ENCODE peak calls at places on chromosomes 7 and 10, in seven cellular contexts. J is left lung, T is cardiac fibroblast, A is fibroblast of the aortic adventitia, G is psoas muscle, K is cardiac muscle cell, B is AG04450. S is an unnamed sample.

GRCh38 chr7:112414855-112415490 is 35.3 kb upstream of the IFRD1 start:
- DNase-seq in K (peak), G (no peak), T (peak), B (no peak), J (no peak), A (peak), S (no peak)

GRCh38 chr7:140391634-140392033 is 6.7 kb downstream of the SLC37A3 start:
- DNase-seq in G (no peak), J (no peak), T (no peak), K (no peak), A (no peak), B (no peak), S (no peak)

GRCh38 chr7:149883452-149883861 is 9.7 kb downstream of the ATP6V0E2 start:
- DNase-seq in J (no peak), K (peak), G (peak), B (no peak), A (peak), T (peak), S (no peak)

GRCh38 chr7:16660702-16661464 is 14.9 kb downstream of the BZW2 start:
- DNase-seq in T (peak), J (no peak), K (peak), G (no peak), B (peak), A (peak), S (no peak)

GRCh38 chr10:93548376-93549071 is 17.9 kb upstream of the FFAR4 start:
- DNase-seq in G (no peak), J (no peak), A (peak), B (no peak), T (peak), K (no peak), S (peak)

GRCh38 chr7:85954961-85955360 is 688.7 kb upstream of the GRM3 start:
- DNase-seq in G (no peak), T (no peak), K (no peak), A (no peak), B (no peak), J (no peak), S (no peak)

GRCh38 chr7:46557295-46557711 is 636.2 kb upstream of the IGFBP3 start:
- DNase-seq in J (no peak), B (no peak), T (no peak), A (no peak), G (no peak), K (peak), S (no peak)

GRCh38 chr7:142438923-142439515 is 181.2 kb upstream of the PRSS58 start:
- DNase-seq in B (no peak), A (no peak), G (no peak), K (peak), T (no peak), J (no peak), S (no peak)

GRCh38 chr10:20890009-20890408 is 7.1 kb downstream of the NEBL start:
- DNase-seq in K (peak), B (no peak), J (no peak), G (no peak), A (no peak), T (peak), S (no peak)

GRCh38 chr10:65827344-65827743 is 1098.5 kb upstream of the LRRTM3 start:
- DNase-seq in B (no peak), G (no peak), A (no peak), K (no peak), T (no peak), J (no peak), S (no peak)

GRCh38 chr7:20312562-20312961 is 18.1 kb upstream of the ITGB8 start:
- DNase-seq in A (no peak), B (no peak), J (no peak), K (no peak), G (no peak), T (no peak), S (no peak)

GRCh38 chr7:121485457-121486243 is 89.5 kb upstream of the FAM3C start:
- DNase-seq in A (peak), J (no peak), K (peak), B (no peak), G (peak), T (peak), S (no peak)

GRCh38 chr10:80444646-80445319 is 9.3 kb upstream of the TSPAN14 start:
- DNase-seq in K (peak), J (peak), A (peak), G (peak), T (peak), B (no peak), S (no peak)

GRCh38 chr7:112331495-112331894 is 118.8 kb upstream of the IFRD1 start:
- DNase-seq in T (no peak), K (no peak), G (no peak), B (no peak), J (no peak), A (no peak), S (no peak)

GRCh38 chr7:77877800-77878199 is 79.2 kb downstream of the PHTF2 start:
- DNase-seq in J (no peak), T (peak), K (no peak), A (no peak), B (no peak), G (no peak), S (no peak)

GRCh38 chr10:98248018-98248417 is 20.0 kb downstream of the LOXL4 start:
- DNase-seq in K (no peak), J (no peak), T (no peak), A (no peak), B (no peak), G (no peak), S (no peak)

GRCh38 chr10:71831646-71832552 is 19.2 kb downstream of the PSAP start:
- DNase-seq in B (no peak), G (no peak), K (no peak), A (no peak), J (peak), T (peak), S (no peak)

GRCh38 chr7:78620931-78621330 is 822.4 kb downstream of the PHTF2 start:
- DNase-seq in J (no peak), K (peak), A (peak), G (no peak), B (no peak), T (peak), S (no peak)

GRCh38 chr7:31744294-31744874 is 57.4 kb downstream of the PPP1R17 start:
- DNase-seq in T (peak), B (peak), J (no peak), A (peak), K (peak), G (peak), S (peak)

GRCh38 chr7:123569352-123569999 is 11.9 kb upstream of the NDUFA5 start:
- DNase-seq in T (no peak), J (no peak), B (no peak), K (no peak), G (no peak), A (no peak), S (no peak)

GRCh38 chr10:974038-974784 is 14.0 kb upstream of the GTPBP4 start:
- DNase-seq in G (no peak), T (peak), K (peak), A (peak), B (no peak), J (no peak), S (no peak)

GRCh38 chr7:111755388-111755787 is 193.1 kb upstream of the IMMP2L start:
- DNase-seq in B (no peak), K (no peak), J (no peak), G (no peak), A (no peak), T (no peak), S (no peak)

GRCh38 chr10:122407375-122408125 is 33.0 kb downstream of the PLEKHA1 start:
- DNase-seq in T (peak), B (no peak), G (no peak), A (no peak), K (peak), J (no peak), S (no peak)

GRCh38 chr7:140010194-140010895 is 52.4 kb downstream of the PARP12 start:
- DNase-seq in K (no peak), B (no peak), T (no peak), G (no peak), A (no peak), J (no peak), S (no peak)

GRCh38 chr7:1532456-1533254 is 2.2 kb downstream of the MAFK start:
- DNase-seq in A (peak), K (peak), T (peak), G (peak), J (peak), B (peak), S (peak)

GRCh38 chr10:12633776-12634390 is 284.5 kb downstream of the CAMK1D start:
- DNase-seq in G (no peak), J (no peak), K (no peak), T (no peak), B (no peak), A (no peak), S (no peak)

GRCh38 chr7:148972360-148972759 is 55.9 kb downstream of the PDIA4 start:
- DNase-seq in A (no peak), B (no peak), J (no peak), K (no peak), T (no peak), G (no peak), S (no peak)

GRCh38 chr10:52897162-52897561 is 124.6 kb upstream of the MBL2 start:
- DNase-seq in A (no peak), J (no peak), T (no peak), K (no peak), G (no peak), B (no peak), S (no peak)

GRCh38 chr10:101018600-101019439 is 12.1 kb downstream of the PDZD7 start:
- DNase-seq in K (peak), T (peak), B (no peak), A (peak), G (peak), J (peak), S (no peak)

GRCh38 chr10:43121444-43121843 is 16.8 kb upstream of the CSGALNACT2 start:
- DNase-seq in B (no peak), A (no peak), T (peak), G (no peak), K (peak), J (peak), S (no peak)

GRCh38 chr10:61779950-61780659 is 117.4 kb downstream of the CABCOCO1 start:
- DNase-seq in J (no peak), T (peak), K (peak), A (peak), B (no peak), G (peak), S (peak)

GRCh38 chr7:25062380-25062779 is 62.7 kb downstream of the CYCS start:
- DNase-seq in A (no peak), T (no peak), B (no peak), J (no peak), G (no peak), K (no peak), S (no peak)

GRCh38 chr10:93062499-93063216 is 2.1 kb downstream of the CYP26C1 start:
- DNase-seq in T (peak), B (no peak), A (peak), G (no peak), J (peak), K (peak), S (no peak)

GRCh38 chr7:26328498-26329390 is 37.1 kb downstream of the SNX10 start:
- DNase-seq in T (no peak), A (no peak), J (no peak), B (no peak), K (no peak), G (no peak), S (no peak)

GRCh38 chr10:3471927-3472704 is 299.5 kb upstream of the PITRM1 start:
- DNase-seq in J (no peak), B (no peak), G (no peak), T (peak), K (no peak), A (no peak), S (no peak)

DNA sequence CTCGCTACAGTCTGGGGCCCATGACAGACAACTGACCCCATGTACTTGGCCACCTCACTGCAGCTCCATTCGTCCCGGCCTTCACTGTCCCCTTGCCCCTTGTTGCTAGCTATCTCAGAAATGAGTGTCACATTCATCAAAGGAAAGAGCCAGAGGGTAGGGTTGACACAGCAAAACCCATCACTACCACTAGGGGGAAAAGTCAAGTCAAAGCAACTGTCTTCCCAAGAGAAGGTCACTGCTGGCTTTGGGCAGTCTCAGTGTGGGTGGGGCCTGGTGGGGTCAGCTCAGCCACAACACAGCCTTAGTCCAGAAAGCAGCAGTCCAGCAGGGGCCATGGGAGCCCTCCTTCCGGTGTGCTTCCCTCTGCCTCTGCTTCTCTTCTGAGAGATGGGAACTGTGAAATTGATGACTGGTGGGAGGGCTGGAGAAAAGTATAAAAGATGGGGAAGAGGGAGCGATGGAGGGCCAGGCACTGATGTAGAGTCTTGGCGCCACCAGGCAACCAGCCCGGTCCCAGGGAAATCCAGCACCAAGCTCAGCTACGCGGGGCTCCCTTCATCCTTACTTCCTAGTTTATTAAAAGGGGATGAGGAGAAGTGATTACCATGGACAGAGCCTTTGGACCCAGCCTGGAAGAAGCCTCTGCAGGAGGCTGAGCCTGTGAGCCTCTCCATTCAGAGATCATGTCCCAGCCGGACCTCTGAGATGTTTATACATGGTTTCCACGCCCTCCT is 58.0 kb downstream of the PLXNA4 start:
- DNase-seq in T (peak), B (no peak), K (no peak), A (peak), G (no peak), J (peak), S (no peak)
- TF ChIP-seq CTCF in T (peak), B (peak), K (peak), A (peak), G (no peak), J (no peak), S (peak)

GRCh38 chr7:41315764-41316163 is 387.1 kb downstream of the INHBA start:
- DNase-seq in K (no peak), T (no peak), G (no peak), A (no peak), B (no peak), J (no peak), S (no peak)
- TF ChIP-seq CTCF in K (peak), T (peak), G (no peak), A (peak), B (peak), J (no peak), S (peak)

DNA sequence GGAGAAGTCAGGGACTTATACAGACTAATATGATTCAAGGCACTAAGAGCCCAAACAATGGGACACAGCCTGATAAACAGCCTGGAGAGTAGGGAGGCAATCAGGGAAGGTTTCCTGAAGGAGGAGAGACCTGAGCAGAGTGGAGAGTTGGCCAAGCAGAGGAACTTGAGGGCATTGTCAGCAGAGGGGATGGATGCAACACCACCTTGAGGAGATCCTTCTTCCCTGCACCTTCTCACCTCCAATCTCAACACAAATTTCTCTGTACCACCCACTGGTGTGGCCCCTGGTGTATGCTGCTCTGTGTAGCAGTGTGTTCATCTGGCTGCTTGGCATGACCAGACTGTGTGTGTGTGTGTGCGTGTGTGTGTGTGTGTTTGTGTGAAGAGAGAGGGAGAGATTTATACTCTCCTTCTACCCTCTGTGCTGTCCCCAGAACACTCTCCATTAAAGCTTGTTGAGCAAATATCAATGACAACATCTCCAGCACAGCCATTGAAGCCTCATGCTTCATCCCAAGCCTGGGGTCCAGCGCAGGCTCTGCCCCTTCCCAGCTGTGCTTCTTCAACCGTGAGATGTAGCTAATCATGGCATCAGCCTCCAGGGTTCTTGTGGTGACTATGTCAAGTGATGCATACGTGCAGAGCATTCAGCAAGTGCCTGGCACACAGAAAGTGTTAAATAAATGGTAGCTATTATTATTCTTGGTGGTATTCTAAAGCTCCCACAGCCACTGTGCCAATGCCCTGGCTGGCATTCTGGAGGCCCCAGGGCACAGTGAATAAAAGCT is 146.3 kb downstream of the WDR11 start:
- DNase-seq in T (no peak), G (no peak), J (no peak), K (no peak), A (no peak), B (no peak), S (no peak)
- TF ChIP-seq CTCF in T (no peak), G (no peak), J (no peak), K (no peak), A (no peak), B (no peak), S (no peak)

GRCh38 chr10:131158695-131159094 is 152.8 kb downstream of the TCERG1L start:
- DNase-seq in A (no peak), G (no peak), K (no peak), J (peak), T (no peak), B (no peak), S (no peak)
- TF ChIP-seq CTCF in A (no peak), G (no peak), K (no peak), J (no peak), T (no peak), B (no peak), S (no peak)

DNA sequence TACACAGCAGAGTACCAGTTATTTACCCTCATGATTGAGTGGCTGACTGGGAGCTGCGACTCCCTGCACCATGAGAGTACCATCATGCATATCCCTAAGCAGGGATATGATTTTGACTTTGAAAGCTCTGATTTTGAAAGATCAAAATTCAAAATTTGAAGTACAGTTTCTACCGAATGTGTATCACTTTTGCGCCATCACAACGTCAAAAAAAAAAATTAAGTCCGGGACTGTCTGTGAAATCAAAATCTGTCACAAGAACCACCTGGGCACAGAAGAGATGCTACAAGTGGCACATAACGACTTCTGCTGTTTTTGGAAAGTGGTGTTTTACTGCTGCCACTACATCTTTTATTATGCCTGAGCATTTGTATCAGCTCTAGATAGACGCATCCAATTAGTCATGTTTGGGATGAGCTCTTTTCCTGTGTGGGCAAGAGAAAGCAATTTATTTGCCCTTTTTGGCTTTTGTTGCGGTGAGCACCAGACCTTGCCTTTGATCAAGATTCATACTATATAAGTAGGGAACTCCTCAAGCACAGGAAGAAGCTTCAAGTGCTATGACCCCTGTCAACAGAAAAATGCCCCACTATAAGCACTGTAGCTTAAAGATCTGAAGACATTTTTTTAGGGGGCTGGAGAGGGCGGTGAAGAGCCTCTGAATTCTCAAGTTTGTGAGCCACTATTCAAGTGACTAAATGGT is 10.7 kb downstream of the MTPN start:
- DNase-seq in K (no peak), B (no peak), G (no peak), J (no peak), A (no peak), T (no peak), S (no peak)
- TF ChIP-seq CTCF in K (no peak), B (no peak), G (no peak), J (no peak), A (no peak), T (no peak), S (no peak)

GRCh38 chr10:16847644-16848043 is 30.4 kb upstream of the RSU1 start:
- DNase-seq in J (no peak), T (peak), A (peak), G (no peak), B (no peak), K (no peak), S (no peak)

GRCh38 chr10:16848562-16849154 is 31.4 kb upstream of the RSU1 start:
- DNase-seq in A (peak), J (no peak), B (no peak), T (no peak), K (peak), G (peak), S (no peak)

GRCh38 chr10:16845248-16845647 is 28.0 kb upstream of the RSU1 start:
- DNase-seq in J (no peak), K (peak), B (no peak), G (no peak), T (no peak), A (peak), S (no peak)

DNA sequence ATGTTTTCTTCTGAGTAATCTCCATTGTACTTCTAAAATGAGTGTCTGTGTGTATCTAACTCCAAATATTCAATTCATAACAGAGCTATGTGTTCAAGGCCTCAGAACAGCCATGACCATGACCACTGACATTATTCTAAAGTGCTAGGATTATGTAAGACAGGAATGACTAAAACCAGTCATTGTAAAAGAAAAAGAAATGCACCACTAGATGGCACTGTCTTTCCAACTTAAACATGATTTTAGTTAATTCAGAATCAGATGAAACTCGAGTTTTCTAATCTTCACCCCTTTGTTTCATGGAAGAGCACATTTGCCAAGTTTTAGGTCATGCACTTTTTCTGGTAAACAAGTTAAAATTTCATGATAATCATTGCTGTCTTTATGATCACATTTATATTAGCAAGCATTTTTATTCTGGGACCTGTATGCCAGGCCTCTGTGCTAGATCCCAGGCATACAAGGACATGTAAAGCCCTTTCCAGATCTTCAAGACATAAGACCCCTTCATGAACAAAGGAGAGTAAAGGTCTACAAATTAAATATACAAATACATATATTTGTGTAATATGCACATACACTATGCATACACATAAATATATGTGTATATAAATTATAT is 26.1 kb upstream of the RSU1 start:
- DNase-seq in T (peak), B (peak), K (peak), A (peak), J (no peak), G (no peak), S (no peak)
- TF ChIP-seq CTCF in T (peak), B (peak), K (peak), A (peak), J (peak), G (peak), S (no peak)

S was measured in AG04449.